ENCODE peak calls at places on chromosome 5, in four cellular contexts. One of them, this sample, is unnamed.

GRCh38 chr5:72246954-72247442 is 73.0 kb downstream of the MRPS27 start:
- DNase-seq in body of pancreas: no peak
- DNase-seq in SK-N-SH: no peak
- DNase-seq in heart right ventricle: no peak
- DNase-seq in this sample: no peak

GRCh38 chr5:57698785-57699184 is 216.2 kb upstream of the ACTBL2 start:
- DNase-seq in body of pancreas: no peak
- DNase-seq in SK-N-SH: no peak
- DNase-seq in heart right ventricle: no peak
- DNase-seq in this sample: peak; percentile 48

GRCh38 chr5:83281658-83282057 is 189.9 kb upstream of the VCAN start:
- DNase-seq in body of pancreas: no peak
- DNase-seq in SK-N-SH: no peak
- DNase-seq in heart right ventricle: no peak
- DNase-seq in this sample: no peak

GRCh38 chr5:42586625-42587024 is 163.4 kb downstream of the GHR start:
- DNase-seq in body of pancreas: peak; percentile 21
- DNase-seq in SK-N-SH: no peak
- DNase-seq in heart right ventricle: peak; percentile 56
- DNase-seq in this sample: no peak

GRCh38 chr5:176803943-176804498 is 6.3 kb upstream of the UNC5A start:
- DNase-seq in body of pancreas: no peak
- DNase-seq in SK-N-SH: no peak
- DNase-seq in heart right ventricle: no peak
- DNase-seq in this sample: no peak

GRCh38 chr5:62132279-62132678 is 173.7 kb upstream of the KIF2A start:
- DNase-seq in body of pancreas: no peak
- DNase-seq in SK-N-SH: no peak
- DNase-seq in heart right ventricle: no peak
- DNase-seq in this sample: no peak

GRCh38 chr5:59789197-59789596 is 104.3 kb downstream of the PDE4D start:
- DNase-seq in body of pancreas: no peak
- DNase-seq in SK-N-SH: no peak
- DNase-seq in heart right ventricle: no peak
- DNase-seq in this sample: no peak

GRCh38 chr5:161851691-161852299 is 3.9 kb downstream of the GABRA1 start:
- DNase-seq in body of pancreas: no peak
- DNase-seq in SK-N-SH: peak; percentile 3
- DNase-seq in heart right ventricle: no peak
- DNase-seq in this sample: no peak

GRCh38 chr5:18010053-18010452 is 375.8 kb downstream of the TAF11L14 start:
- DNase-seq in body of pancreas: no peak
- DNase-seq in SK-N-SH: no peak
- DNase-seq in heart right ventricle: no peak
- DNase-seq in this sample: no peak

DNA sequence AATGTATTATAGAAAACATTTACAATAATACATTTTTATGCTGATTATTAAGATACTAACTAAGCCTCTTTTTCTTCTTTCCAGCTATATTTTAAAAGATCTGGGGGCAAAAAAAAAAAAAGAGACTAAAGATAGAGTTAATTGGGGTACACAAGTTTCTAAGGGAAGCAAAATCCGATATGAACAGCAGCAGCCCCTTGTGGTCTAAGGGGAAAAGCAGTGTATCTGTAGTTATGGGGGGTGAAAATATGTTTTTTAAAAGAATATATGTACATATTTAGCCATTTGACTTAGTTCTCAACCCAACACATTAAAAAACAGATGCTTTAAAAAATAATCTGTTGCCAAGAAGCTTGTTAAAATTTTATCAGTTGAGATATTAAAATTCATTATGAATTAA is 134.3 kb upstream of the POU5F2 start:
- DNase-seq in body of pancreas: no peak
- DNase-seq in SK-N-SH: no peak
- DNase-seq in heart right ventricle: no peak
- DNase-seq in this sample: no peak
- TF ChIP-seq CTCF in body of pancreas: no peak
- TF ChIP-seq CTCF in SK-N-SH: peak; percentile 31
- TF ChIP-seq CTCF in heart right ventricle: no peak
- TF ChIP-seq CTCF in this sample: no peak

DNA sequence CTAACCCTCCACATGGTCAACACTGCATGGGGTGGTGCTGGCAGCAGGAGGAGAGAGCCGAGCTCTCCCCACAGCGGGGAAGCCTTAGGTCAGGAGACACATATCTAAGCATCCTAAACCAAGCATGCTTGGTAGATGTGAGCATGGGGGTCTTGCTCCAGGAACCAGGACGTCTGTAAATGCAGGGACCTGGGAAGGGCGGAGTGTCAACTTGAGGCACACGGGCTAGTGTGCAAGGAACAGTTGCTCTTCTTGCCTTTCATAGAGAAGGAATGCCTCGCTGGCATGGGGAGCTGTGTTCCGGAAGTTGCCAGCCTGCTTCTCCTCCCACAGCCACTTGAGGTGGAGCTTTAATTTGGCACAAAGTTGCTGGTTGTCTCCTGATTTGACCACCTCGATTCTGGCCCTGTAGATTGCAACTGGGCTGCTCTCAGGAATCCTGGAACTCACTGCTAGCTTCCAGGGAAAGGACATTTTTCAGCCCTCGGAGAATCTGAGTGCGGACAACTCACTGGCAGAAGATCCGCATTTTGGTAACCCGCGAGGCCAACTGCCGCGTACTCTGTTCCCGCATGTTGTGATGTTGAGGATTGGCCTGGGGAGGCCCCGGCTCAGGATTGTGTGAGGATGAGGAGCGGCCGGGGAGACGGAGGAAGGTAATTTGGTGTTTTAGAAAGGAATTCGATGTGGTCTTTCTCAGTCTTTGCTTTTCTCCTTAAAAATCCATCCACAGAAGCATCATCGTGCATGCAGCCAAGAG is 370.3 kb upstream of the IRX1 start:
- DNase-seq in body of pancreas: no peak
- DNase-seq in SK-N-SH: no peak
- DNase-seq in heart right ventricle: no peak
- DNase-seq in this sample: no peak
- H3K36me3 ChIP-seq in body of pancreas: no peaks in the 10 kb centered on the region
- H3K36me3 ChIP-seq in SK-N-SH: no peaks in the 10 kb centered on the region
- H3K36me3 ChIP-seq in heart right ventricle: no peaks in the 10 kb centered on the region
- H3K36me3 ChIP-seq in this sample: no peaks in the 10 kb centered on the region

GRCh38 chr5:139696167-139696893 is 48.2 kb downstream of the CXXC5 start:
- DNase-seq in body of pancreas: no peak
- DNase-seq in SK-N-SH: no peak
- DNase-seq in heart right ventricle: no peak
- DNase-seq in this sample: no peak
- H3K4me1 ChIP-seq in body of pancreas: peaks cover 58% of the 10 kb centered on the region
- H3K4me1 ChIP-seq in SK-N-SH: peaks cover 56% of the 10 kb centered on the region
- H3K4me1 ChIP-seq in heart right ventricle: peaks cover 44% of the 10 kb centered on the region
- H3K4me1 ChIP-seq in this sample: peaks cover 57% of the 10 kb centered on the region

GRCh38 chr5:31982661-31983060 is 191.5 kb downstream of the GOLPH3 start:
- DNase-seq in body of pancreas: no peak
- DNase-seq in SK-N-SH: no peak
- DNase-seq in heart right ventricle: no peak
- DNase-seq in this sample: no peak

GRCh38 chr5:31987985-31988710 is 186.0 kb downstream of the GOLPH3 start:
- DNase-seq in body of pancreas: no peak
- DNase-seq in SK-N-SH: no peak
- DNase-seq in heart right ventricle: no peak
- DNase-seq in this sample: no peak

GRCh38 chr5:31983851-31984250 is 190.3 kb downstream of the GOLPH3 start:
- DNase-seq in body of pancreas: no peak
- DNase-seq in SK-N-SH: no peak
- DNase-seq in heart right ventricle: no peak
- DNase-seq in this sample: no peak

GRCh38 chr5:31984691-31985090 is 189.4 kb downstream of the GOLPH3 start:
- DNase-seq in body of pancreas: no peak
- DNase-seq in SK-N-SH: no peak
- DNase-seq in heart right ventricle: no peak
- DNase-seq in this sample: no peak

DNA sequence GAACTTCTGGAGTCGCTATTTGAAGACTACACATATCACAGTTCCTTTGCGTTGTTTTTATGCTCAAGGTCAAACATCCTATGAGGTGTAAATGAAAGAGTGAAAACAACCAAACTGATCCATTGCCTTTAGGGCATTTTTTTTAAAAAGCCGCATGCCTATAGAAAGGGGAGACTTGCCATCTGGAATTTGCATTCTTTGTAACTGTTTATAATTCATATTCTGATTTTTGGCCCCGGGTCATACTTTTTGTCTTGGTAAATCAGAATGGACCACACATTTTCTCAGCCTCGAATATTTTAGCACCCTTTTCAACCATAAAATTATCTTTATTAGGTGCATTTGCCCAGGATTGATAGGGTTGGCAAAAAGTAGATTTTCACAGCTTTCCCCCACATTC is 188.0 kb downstream of the GOLPH3 start:
- DNase-seq in body of pancreas: no peak
- DNase-seq in SK-N-SH: no peak
- DNase-seq in heart right ventricle: no peak
- DNase-seq in this sample: no peak
- TF ChIP-seq CTCF in body of pancreas: no peak
- TF ChIP-seq CTCF in SK-N-SH: no peak
- TF ChIP-seq CTCF in heart right ventricle: no peak
- TF ChIP-seq CTCF in this sample: no peak

This sample was measured in Caco-2.